ENCODE peak calls at places on chromosomes 13 and 19, in ten cellular contexts. One of them, this sample, is unnamed.
A peak's percentile ranks its signal among the peaks of the same experiment; 100 is the strongest.

GRCh38 chr19:14006766-14007562 is 844 bp upstream of the RFX1 start:
- DNase-seq in small intestine: no peak
- DNase-seq in nephron progenitor cell: peak; percentile 90
- DNase-seq in stimulated activated CD4-positive, alpha-beta T cell treated with anti-CD3 and anti-CD28 coated beads, Interleukin-1b, Interleukin-23, amount 100 ng/mL, for 48 hours: no peak
- DNase-seq in NCI-H524 treated with DMSO at 0.1 percent for 48 hours: no peak
- DNase-seq in psoas muscle: peak; percentile 90
- DNase-seq in brain microvascular endothelial cell: peak; percentile 16
- DNase-seq in heart left ventricle: no peak
- DNase-seq in NCI-H510A: peak; percentile 86
- DNase-seq in HFFc6: no peak
- DNase-seq in this sample: peak; percentile 86

GRCh38 chr13:62846302-62846701 is 1430.7 kb upstream of the PCDH20 start:
- DNase-seq in psoas muscle: no peak
- DNase-seq in HFFc6: no peak
- DNase-seq in NCI-H524 treated with DMSO at 0.1 percent for 48 hours: no peak
- DNase-seq in heart left ventricle: no peak
- DNase-seq in brain microvascular endothelial cell: no peak
- DNase-seq in small intestine: no peak
- DNase-seq in stimulated activated CD4-positive, alpha-beta T cell treated with anti-CD3 and anti-CD28 coated beads, Interleukin-1b, Interleukin-23, amount 100 ng/mL, for 48 hours: no peak
- DNase-seq in NCI-H510A: no peak
- DNase-seq in nephron progenitor cell: no peak
- DNase-seq in this sample: no peak

GRCh38 chr19:54470991-54471782 is 1.9 kb downstream of the CDC42EP5 start:
- DNase-seq in NCI-H510A: no peak
- DNase-seq in small intestine: peak; percentile 58
- DNase-seq in HFFc6: no peak
- DNase-seq in heart left ventricle: peak; percentile 48
- DNase-seq in psoas muscle: peak; percentile 24
- DNase-seq in NCI-H524 treated with DMSO at 0.1 percent for 48 hours: no peak
- DNase-seq in nephron progenitor cell: peak; percentile 37
- DNase-seq in stimulated activated CD4-positive, alpha-beta T cell treated with anti-CD3 and anti-CD28 coated beads, Interleukin-1b, Interleukin-23, amount 100 ng/mL, for 48 hours: no peak
- DNase-seq in brain microvascular endothelial cell: no peak
- DNase-seq in this sample: no peak

GRCh38 chr19:54152878-54153524 is 6.5 kb downstream of the LENG1 start:
- DNase-seq in stimulated activated CD4-positive, alpha-beta T cell treated with anti-CD3 and anti-CD28 coated beads, Interleukin-1b, Interleukin-23, amount 100 ng/mL, for 48 hours: no peak
- DNase-seq in NCI-H510A: no peak
- DNase-seq in psoas muscle: no peak
- DNase-seq in NCI-H524 treated with DMSO at 0.1 percent for 48 hours: no peak
- DNase-seq in small intestine: no peak
- DNase-seq in HFFc6: no peak
- DNase-seq in heart left ventricle: no peak
- DNase-seq in brain microvascular endothelial cell: no peak
- DNase-seq in nephron progenitor cell: no peak
- DNase-seq in this sample: no peak

GRCh38 chr19:40703029-40703755 is 12.7 kb upstream of the NUMBL start:
- DNase-seq in brain microvascular endothelial cell: no peak
- DNase-seq in NCI-H510A: no peak
- DNase-seq in NCI-H524 treated with DMSO at 0.1 percent for 48 hours: no peak
- DNase-seq in stimulated activated CD4-positive, alpha-beta T cell treated with anti-CD3 and anti-CD28 coated beads, Interleukin-1b, Interleukin-23, amount 100 ng/mL, for 48 hours: no peak
- DNase-seq in small intestine: no peak
- DNase-seq in psoas muscle: no peak
- DNase-seq in HFFc6: no peak
- DNase-seq in nephron progenitor cell: no peak
- DNase-seq in heart left ventricle: no peak
- DNase-seq in this sample: no peak

GRCh38 chr19:9348671-9349070 is 14.1 kb upstream of the ZNF177 start:
- DNase-seq in stimulated activated CD4-positive, alpha-beta T cell treated with anti-CD3 and anti-CD28 coated beads, Interleukin-1b, Interleukin-23, amount 100 ng/mL, for 48 hours: no peak
- DNase-seq in psoas muscle: no peak
- DNase-seq in NCI-H524 treated with DMSO at 0.1 percent for 48 hours: no peak
- DNase-seq in nephron progenitor cell: no peak
- DNase-seq in heart left ventricle: no peak
- DNase-seq in small intestine: no peak
- DNase-seq in HFFc6: no peak
- DNase-seq in brain microvascular endothelial cell: no peak
- DNase-seq in NCI-H510A: no peak
- DNase-seq in this sample: no peak

GRCh38 chr19:3358919-3359849 is 7.2 kb upstream of the NFIC start:
- DNase-seq in stimulated activated CD4-positive, alpha-beta T cell treated with anti-CD3 and anti-CD28 coated beads, Interleukin-1b, Interleukin-23, amount 100 ng/mL, for 48 hours: peak; percentile 34
- DNase-seq in psoas muscle: peak; percentile 69
- DNase-seq in NCI-H524 treated with DMSO at 0.1 percent for 48 hours: no peak
- DNase-seq in small intestine: peak; percentile 66
- DNase-seq in heart left ventricle: peak; percentile 70
- DNase-seq in nephron progenitor cell: peak; percentile 52
- DNase-seq in NCI-H510A: no peak
- DNase-seq in brain microvascular endothelial cell: no peak
- DNase-seq in HFFc6: no peak
- DNase-seq in this sample: peak; percentile 65

GRCh38 chr19:27846944-27847343 is 1366.0 kb downstream of the UQCRFS1 start:
- DNase-seq in psoas muscle: no peak
- DNase-seq in heart left ventricle: no peak
- DNase-seq in HFFc6: no peak
- DNase-seq in NCI-H524 treated with DMSO at 0.1 percent for 48 hours: no peak
- DNase-seq in stimulated activated CD4-positive, alpha-beta T cell treated with anti-CD3 and anti-CD28 coated beads, Interleukin-1b, Interleukin-23, amount 100 ng/mL, for 48 hours: no peak
- DNase-seq in brain microvascular endothelial cell: no peak
- DNase-seq in small intestine: no peak
- DNase-seq in NCI-H510A: no peak
- DNase-seq in nephron progenitor cell: no peak
- DNase-seq in this sample: no peak

GRCh38 chr13:51825165-51825592 is 19.8 kb downstream of the TMEM272 start:
- DNase-seq in nephron progenitor cell: no peak
- DNase-seq in NCI-H524 treated with DMSO at 0.1 percent for 48 hours: no peak
- DNase-seq in brain microvascular endothelial cell: no peak
- DNase-seq in heart left ventricle: no peak
- DNase-seq in NCI-H510A: no peak
- DNase-seq in HFFc6: no peak
- DNase-seq in stimulated activated CD4-positive, alpha-beta T cell treated with anti-CD3 and anti-CD28 coated beads, Interleukin-1b, Interleukin-23, amount 100 ng/mL, for 48 hours: no peak
- DNase-seq in small intestine: no peak
- DNase-seq in psoas muscle: no peak
- DNase-seq in this sample: no peak

GRCh38 chr19:38617283-38617763 is 430 bp downstream of the MAP4K1 start:
- DNase-seq in NCI-H524 treated with DMSO at 0.1 percent for 48 hours: no peak
- DNase-seq in HFFc6: no peak
- DNase-seq in heart left ventricle: no peak
- DNase-seq in nephron progenitor cell: no peak
- DNase-seq in stimulated activated CD4-positive, alpha-beta T cell treated with anti-CD3 and anti-CD28 coated beads, Interleukin-1b, Interleukin-23, amount 100 ng/mL, for 48 hours: peak; percentile 15
- DNase-seq in psoas muscle: no peak
- DNase-seq in small intestine: no peak
- DNase-seq in NCI-H510A: no peak
- DNase-seq in brain microvascular endothelial cell: no peak
- DNase-seq in this sample: no peak

GRCh38 chr13:39888865-39889810 is 233.7 kb downstream of the COG6 start:
- DNase-seq in psoas muscle: no peak
- DNase-seq in small intestine: no peak
- DNase-seq in HFFc6: no peak
- DNase-seq in stimulated activated CD4-positive, alpha-beta T cell treated with anti-CD3 and anti-CD28 coated beads, Interleukin-1b, Interleukin-23, amount 100 ng/mL, for 48 hours: no peak
- DNase-seq in brain microvascular endothelial cell: no peak
- DNase-seq in heart left ventricle: no peak
- DNase-seq in NCI-H510A: no peak
- DNase-seq in NCI-H524 treated with DMSO at 0.1 percent for 48 hours: no peak
- DNase-seq in nephron progenitor cell: no peak
- DNase-seq in this sample: no peak

GRCh38 chr13:81295177-81295576 is 954.3 kb upstream of the SPRY2 start:
- DNase-seq in HFFc6: no peak
- DNase-seq in small intestine: no peak
- DNase-seq in nephron progenitor cell: no peak
- DNase-seq in heart left ventricle: no peak
- DNase-seq in brain microvascular endothelial cell: no peak
- DNase-seq in psoas muscle: no peak
- DNase-seq in stimulated activated CD4-positive, alpha-beta T cell treated with anti-CD3 and anti-CD28 coated beads, Interleukin-1b, Interleukin-23, amount 100 ng/mL, for 48 hours: no peak
- DNase-seq in NCI-H510A: no peak
- DNase-seq in NCI-H524 treated with DMSO at 0.1 percent for 48 hours: no peak
- DNase-seq in this sample: no peak

GRCh38 chr13:105058517-105058916 is 1476.9 kb downstream of the EFNB2 start:
- DNase-seq in NCI-H524 treated with DMSO at 0.1 percent for 48 hours: no peak
- DNase-seq in NCI-H510A: no peak
- DNase-seq in small intestine: no peak
- DNase-seq in stimulated activated CD4-positive, alpha-beta T cell treated with anti-CD3 and anti-CD28 coated beads, Interleukin-1b, Interleukin-23, amount 100 ng/mL, for 48 hours: no peak
- DNase-seq in psoas muscle: no peak
- DNase-seq in brain microvascular endothelial cell: no peak
- DNase-seq in nephron progenitor cell: no peak
- DNase-seq in HFFc6: no peak
- DNase-seq in heart left ventricle: no peak
- DNase-seq in this sample: no peak

GRCh38 chr13:21579754-21580316 is 24.1 kb downstream of the MICU2 start:
- DNase-seq in NCI-H524 treated with DMSO at 0.1 percent for 48 hours: no peak
- DNase-seq in heart left ventricle: no peak
- DNase-seq in psoas muscle: no peak
- DNase-seq in small intestine: no peak
- DNase-seq in HFFc6: no peak
- DNase-seq in brain microvascular endothelial cell: no peak
- DNase-seq in stimulated activated CD4-positive, alpha-beta T cell treated with anti-CD3 and anti-CD28 coated beads, Interleukin-1b, Interleukin-23, amount 100 ng/mL, for 48 hours: no peak
- DNase-seq in nephron progenitor cell: no peak
- DNase-seq in NCI-H510A: no peak
- DNase-seq in this sample: no peak

GRCh38 chr13:77776704-77777103 is 79.2 kb downstream of the SLAIN1 start:
- DNase-seq in NCI-H510A: no peak
- DNase-seq in psoas muscle: no peak
- DNase-seq in brain microvascular endothelial cell: no peak
- DNase-seq in NCI-H524 treated with DMSO at 0.1 percent for 48 hours: no peak
- DNase-seq in small intestine: no peak
- DNase-seq in HFFc6: no peak
- DNase-seq in nephron progenitor cell: no peak
- DNase-seq in stimulated activated CD4-positive, alpha-beta T cell treated with anti-CD3 and anti-CD28 coated beads, Interleukin-1b, Interleukin-23, amount 100 ng/mL, for 48 hours: no peak
- DNase-seq in heart left ventricle: no peak
- DNase-seq in this sample: no peak

GRCh38 chr19:42568006-42568405 is 26.7 kb downstream of the CEACAM8 start:
- DNase-seq in NCI-H510A: no peak
- DNase-seq in brain microvascular endothelial cell: no peak
- DNase-seq in small intestine: no peak
- DNase-seq in nephron progenitor cell: no peak
- DNase-seq in NCI-H524 treated with DMSO at 0.1 percent for 48 hours: no peak
- DNase-seq in HFFc6: no peak
- DNase-seq in psoas muscle: no peak
- DNase-seq in heart left ventricle: no peak
- DNase-seq in stimulated activated CD4-positive, alpha-beta T cell treated with anti-CD3 and anti-CD28 coated beads, Interleukin-1b, Interleukin-23, amount 100 ng/mL, for 48 hours: no peak
- DNase-seq in this sample: no peak

GRCh38 chr19:33261511-33262192 is 36.0 kb upstream of the SLC7A10 start:
- DNase-seq in small intestine: no peak
- DNase-seq in stimulated activated CD4-positive, alpha-beta T cell treated with anti-CD3 and anti-CD28 coated beads, Interleukin-1b, Interleukin-23, amount 100 ng/mL, for 48 hours: no peak
- DNase-seq in NCI-H524 treated with DMSO at 0.1 percent for 48 hours: no peak
- DNase-seq in nephron progenitor cell: no peak
- DNase-seq in NCI-H510A: no peak
- DNase-seq in psoas muscle: no peak
- DNase-seq in heart left ventricle: no peak
- DNase-seq in HFFc6: no peak
- DNase-seq in brain microvascular endothelial cell: no peak
- DNase-seq in this sample: no peak

GRCh38 chr19:18422530-18423191 is 3.5 kb downstream of the SSBP4 start:
- DNase-seq in NCI-H510A: no peak
- DNase-seq in NCI-H524 treated with DMSO at 0.1 percent for 48 hours: peak; percentile 82
- DNase-seq in stimulated activated CD4-positive, alpha-beta T cell treated with anti-CD3 and anti-CD28 coated beads, Interleukin-1b, Interleukin-23, amount 100 ng/mL, for 48 hours: no peak
- DNase-seq in HFFc6: no peak
- DNase-seq in nephron progenitor cell: no peak
- DNase-seq in psoas muscle: no peak
- DNase-seq in small intestine: no peak
- DNase-seq in heart left ventricle: no peak
- DNase-seq in brain microvascular endothelial cell: no peak
- DNase-seq in this sample: no peak

GRCh38 chr13:48819889-48820288 is 155.8 kb upstream of the FNDC3A start:
- DNase-seq in stimulated activated CD4-positive, alpha-beta T cell treated with anti-CD3 and anti-CD28 coated beads, Interleukin-1b, Interleukin-23, amount 100 ng/mL, for 48 hours: no peak
- DNase-seq in psoas muscle: no peak
- DNase-seq in HFFc6: no peak
- DNase-seq in NCI-H524 treated with DMSO at 0.1 percent for 48 hours: no peak
- DNase-seq in nephron progenitor cell: no peak
- DNase-seq in small intestine: no peak
- DNase-seq in brain microvascular endothelial cell: no peak
- DNase-seq in heart left ventricle: no peak
- DNase-seq in NCI-H510A: no peak
- DNase-seq in this sample: no peak

GRCh38 chr13:23654111-23655110 is 84.2 kb downstream of the TNFRSF19 start:
- DNase-seq in heart left ventricle: peak; percentile 81
- DNase-seq in NCI-H510A: no peak
- DNase-seq in nephron progenitor cell: no peak
- DNase-seq in small intestine: no peak
- DNase-seq in stimulated activated CD4-positive, alpha-beta T cell treated with anti-CD3 and anti-CD28 coated beads, Interleukin-1b, Interleukin-23, amount 100 ng/mL, for 48 hours: no peak
- DNase-seq in brain microvascular endothelial cell: peak; percentile 29
- DNase-seq in HFFc6: no peak
- DNase-seq in psoas muscle: no peak
- DNase-seq in NCI-H524 treated with DMSO at 0.1 percent for 48 hours: no peak
- DNase-seq in this sample: no peak

GRCh38 chr13:46035066-46035465 is 17.5 kb downstream of the ZC3H13 start:
- DNase-seq in brain microvascular endothelial cell: no peak
- DNase-seq in NCI-H524 treated with DMSO at 0.1 percent for 48 hours: no peak
- DNase-seq in stimulated activated CD4-positive, alpha-beta T cell treated with anti-CD3 and anti-CD28 coated beads, Interleukin-1b, Interleukin-23, amount 100 ng/mL, for 48 hours: no peak
- DNase-seq in HFFc6: no peak
- DNase-seq in small intestine: no peak
- DNase-seq in heart left ventricle: no peak
- DNase-seq in psoas muscle: no peak
- DNase-seq in nephron progenitor cell: no peak
- DNase-seq in NCI-H510A: no peak
- DNase-seq in this sample: no peak

GRCh38 chr13:46062190-46062589 is 9.6 kb upstream of the ZC3H13 start:
- DNase-seq in heart left ventricle: no peak
- DNase-seq in NCI-H510A: no peak
- DNase-seq in psoas muscle: no peak
- DNase-seq in NCI-H524 treated with DMSO at 0.1 percent for 48 hours: no peak
- DNase-seq in stimulated activated CD4-positive, alpha-beta T cell treated with anti-CD3 and anti-CD28 coated beads, Interleukin-1b, Interleukin-23, amount 100 ng/mL, for 48 hours: no peak
- DNase-seq in small intestine: no peak
- DNase-seq in HFFc6: peak; percentile 63
- DNase-seq in nephron progenitor cell: no peak
- DNase-seq in brain microvascular endothelial cell: peak; percentile 77
- DNase-seq in this sample: peak; percentile 54

GRCh38 chr13:79966502-79966901 is 374.4 kb downstream of the SPRY2 start:
- DNase-seq in stimulated activated CD4-positive, alpha-beta T cell treated with anti-CD3 and anti-CD28 coated beads, Interleukin-1b, Interleukin-23, amount 100 ng/mL, for 48 hours: no peak
- DNase-seq in NCI-H524 treated with DMSO at 0.1 percent for 48 hours: no peak
- DNase-seq in small intestine: no peak
- DNase-seq in psoas muscle: no peak
- DNase-seq in brain microvascular endothelial cell: no peak
- DNase-seq in nephron progenitor cell: no peak
- DNase-seq in NCI-H510A: no peak
- DNase-seq in HFFc6: no peak
- DNase-seq in heart left ventricle: no peak
- DNase-seq in this sample: no peak

GRCh38 chr19:38401148-38401547 is 1.7 kb upstream of the FAM98C start:
- DNase-seq in small intestine: peak; percentile 34
- DNase-seq in brain microvascular endothelial cell: peak; percentile 14
- DNase-seq in stimulated activated CD4-positive, alpha-beta T cell treated with anti-CD3 and anti-CD28 coated beads, Interleukin-1b, Interleukin-23, amount 100 ng/mL, for 48 hours: no peak
- DNase-seq in NCI-H510A: no peak
- DNase-seq in HFFc6: peak; percentile 79
- DNase-seq in nephron progenitor cell: no peak
- DNase-seq in psoas muscle: no peak
- DNase-seq in heart left ventricle: no peak
- DNase-seq in NCI-H524 treated with DMSO at 0.1 percent for 48 hours: no peak
- DNase-seq in this sample: no peak

This sample was measured in adrenal gland.